ENCODE peak calls at places on chromosomes 11 and 22, in nine cellular contexts. Z, T, Y, H, C, P, V, A and W are unnamed samples.

GRCh38 chr11:120523196-120523595 is 11.6 kb downstream of the GRIK4 start:
- DNase-seq in C (no peak), H (no peak), P (no peak), A (peak; percentile 48), Z (no peak), Y (no peak), V (no peak), T (no peak), W (no peak)

GRCh38 chr11:28863422-28863821 is 755.2 kb downstream of the METTL15 start:
- DNase-seq in V (no peak), Z (no peak), T (no peak), C (no peak), Y (no peak), H (no peak), P (no peak), A (no peak), W (no peak)

GRCh38 chr11:65491614-65492386 is 7.0 kb upstream of the MALAT1 start:
- DNase-seq in Z (peak; percentile 90), H (peak; percentile 95), C (peak; percentile 98), V (no peak), A (no peak), Y (peak; percentile 92), P (no peak), T (peak; percentile 96), W (peak; percentile 64)

GRCh38 chr22:21568207-21569075 is 927 bp downstream of the UBE2L3 start:
- DNase-seq in H (no peak), Y (peak; percentile 64), T (peak; percentile 19), C (peak; percentile 22), A (peak; percentile 81), Z (peak; percentile 20), P (no peak), V (peak; percentile 41), W (peak; percentile 65)

GRCh38 chr11:11316651-11317050 is 36.4 kb downstream of the CSNK2A3 start:
- DNase-seq in A (no peak), H (no peak), Z (no peak), T (no peak), Y (no peak), C (no peak), P (no peak), V (no peak), W (no peak)

GRCh38 chr11:2728663-2729332 is 29.0 kb upstream of the KCNQ1OT1 start:
- DNase-seq in C (no peak), V (no peak), P (no peak), Y (no peak), T (no peak), Z (no peak), H (no peak), A (no peak), W (no peak)

GRCh38 chr22:47166446-47167016 is 404.1 kb downstream of the TBC1D22A start:
- DNase-seq in V (no peak), Y (peak; percentile 11), H (peak; percentile 26), P (no peak), A (peak; percentile 61), Z (peak; percentile 16), T (no peak), C (peak; percentile 2), W (no peak)

GRCh38 chr22:20524004-20524481 is 16.6 kb downstream of the MED15 start:
- DNase-seq in A (no peak), Y (no peak), V (peak; percentile 42), C (no peak), P (no peak), T (no peak), Z (no peak), H (no peak), W (peak; percentile 8)

GRCh38 chr11:35047179-35047578 is 91.8 kb upstream of the CD44 start:
- DNase-seq in Y (no peak), C (no peak), H (no peak), T (no peak), V (peak; percentile 81), A (no peak), Z (no peak), P (peak; percentile 88), W (peak; percentile 50)

GRCh38 chr11:71489311-71490043 is 36.5 kb downstream of the NADSYN1 start:
- DNase-seq in Y (no peak), C (no peak), T (peak; percentile 23), Z (no peak), V (no peak), A (no peak), P (no peak), H (no peak), W (no peak)
- H3K4me1 ChIP-seq in Y (no peaks in the 10 kb centered on the region), C (no peaks in the 10 kb centered on the region), T (peaks cover 13% of the 10 kb centered on the region), Z (no peaks in the 10 kb centered on the region), V (no peaks in the 10 kb centered on the region), A (no peaks in the 10 kb centered on the region), P (no peaks in the 10 kb centered on the region), H (no peaks in the 10 kb centered on the region), W (no peaks in the 10 kb centered on the region)

GRCh38 chr22:29627196-29627535 is 23.7 kb downstream of the NF2 start:
- DNase-seq in H (no peak), A (no peak), C (no peak), Z (no peak), V (no peak), T (no peak), Y (no peak), P (no peak), W (no peak)
- H3K4me1 ChIP-seq in H (peaks cover 17% of the 10 kb centered on the region), A (peaks cover 28% of the 10 kb centered on the region), C (peaks cover 7% of the 10 kb centered on the region), Z (peaks cover 20% of the 10 kb centered on the region), V (peaks cover 35% of the 10 kb centered on the region), T (peaks cover 62% of the 10 kb centered on the region), Y (peaks cover 23% of the 10 kb centered on the region), P (no peaks in the 10 kb centered on the region), W (peaks cover 4% of the 10 kb centered on the region)

DNA sequence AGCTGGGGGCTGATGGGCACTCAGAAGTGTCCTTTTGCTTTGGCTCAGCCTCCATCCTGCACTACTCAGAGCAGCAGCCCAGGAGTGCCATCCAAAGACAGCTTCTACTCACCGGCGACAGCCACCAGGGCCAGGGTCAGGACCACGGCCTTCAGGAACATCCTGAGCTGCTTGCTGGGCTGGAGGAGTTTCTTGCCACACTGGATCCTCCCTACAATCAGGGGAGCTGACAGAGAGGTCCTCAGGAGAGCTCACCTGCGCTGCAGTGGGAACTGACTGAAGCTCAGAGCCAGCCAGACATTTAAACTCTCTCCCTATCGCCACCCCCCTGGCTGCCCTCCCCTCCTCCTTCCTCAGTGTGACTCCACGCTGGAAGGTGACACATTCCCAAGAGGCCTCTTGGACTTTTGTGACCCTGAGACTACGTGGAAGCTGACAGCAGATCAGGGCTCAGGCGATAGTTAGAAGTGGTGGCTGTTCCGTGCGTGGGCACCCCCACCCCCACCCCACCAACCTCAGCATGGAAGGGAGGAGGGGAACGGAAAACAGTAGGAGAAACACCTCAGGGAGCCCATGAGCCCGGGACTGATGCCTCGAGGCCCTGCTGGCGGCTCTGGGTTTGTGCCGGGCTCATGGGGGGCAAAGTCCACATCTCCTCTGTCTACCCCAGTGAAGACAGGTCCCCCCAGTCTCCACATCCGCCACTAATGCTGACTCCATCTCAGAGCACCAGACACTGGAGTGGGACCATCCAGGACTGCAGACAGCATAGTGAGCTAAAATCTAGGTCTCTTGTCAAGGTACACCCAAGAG is at the start of gene APOA4:
- DNase-seq in C (peak; percentile 62), H (no peak), P (no peak), Y (no peak), V (no peak), T (no peak), A (no peak), Z (peak; percentile 7), W (no peak)
- H3K4me1 ChIP-seq in C (no peaks in the 10 kb centered on the region), H (no peaks in the 10 kb centered on the region), P (no peaks in the 10 kb centered on the region), Y (no peaks in the 10 kb centered on the region), V (no peaks in the 10 kb centered on the region), T (no peaks in the 10 kb centered on the region), A (no peaks in the 10 kb centered on the region), Z (no peaks in the 10 kb centered on the region), W (no peaks in the 10 kb centered on the region)

GRCh38 chr11:111737180-111737876 is 28.9 kb downstream of the PPP2R1B start:
- DNase-seq in V (no peak), T (no peak), C (no peak), Z (no peak), Y (no peak), A (peak; percentile 73), H (peak; percentile 71), P (no peak), W (no peak)
- H3K4me1 ChIP-seq in V (no peaks in the 10 kb centered on the region), T (peaks cover 28% of the 10 kb centered on the region), C (peaks cover 41% of the 10 kb centered on the region), Z (peaks cover 62% of the 10 kb centered on the region), Y (peaks cover 58% of the 10 kb centered on the region), A (peaks cover 8% of the 10 kb centered on the region), H (peaks cover 55% of the 10 kb centered on the region), P (no peaks in the 10 kb centered on the region), W (no peaks in the 10 kb centered on the region)

GRCh38 chr11:68038226-68038717 is 553 bp upstream of the TCIRG1 start:
- DNase-seq in V (no peak), Z (no peak), C (no peak), P (no peak), T (no peak), Y (peak; percentile 72), H (peak; percentile 82), A (peak; percentile 86), W (peak; percentile 27)
- H3K4me1 ChIP-seq in V (peaks cover 41% of the 10 kb centered on the region), Z (peaks cover 50% of the 10 kb centered on the region), C (peaks cover 42% of the 10 kb centered on the region), P (peaks cover 20% of the 10 kb centered on the region), T (peaks cover 53% of the 10 kb centered on the region), Y (peaks cover 20% of the 10 kb centered on the region), H (peaks cover 35% of the 10 kb centered on the region), A (peaks cover 59% of the 10 kb centered on the region), W (peaks cover 30% of the 10 kb centered on the region)